ENCODE peak calls at places on chromosomes 11 and 22, in six cellular contexts. I is fibroblast of lung, R is pancreas, K is Peyer's patch, P is epithelial cell of esophagus, C is GM12865. D is an unnamed sample.
A peak's percentile ranks its signal among the peaks of the same experiment; 100 is the strongest.

GRCh38 chr11:45902452-45903380 is 4.4 kb downstream of the FREY1 start:
- DNase-seq in I (no peak), R (peak; percentile 72), K (no peak), P (no peak), C (no peak), D (no peak)

GRCh38 chr11:64126796-64127195 is 39.1 kb downstream of the MACROD1 start:
- DNase-seq in I (no peak), R (peak; percentile 95), K (no peak), P (no peak), C (no peak), D (no peak)

GRCh38 chr11:134562941-134563471 is 151.0 kb upstream of the B3GAT1 start:
- DNase-seq in I (no peak), R (no peak), K (no peak), P (no peak), C (no peak), D (no peak)

GRCh38 chr22:35616043-35616442 is 1.1 kb downstream of the MB start:
- DNase-seq in I (no peak), R (no peak), K (no peak), P (no peak), C (no peak), D (no peak)

GRCh38 chr11:3132831-3133455 is 32.2 kb downstream of the OSBPL5 start:
- DNase-seq in I (no peak), R (peak; percentile 50), K (no peak), P (no peak), C (no peak), D (no peak)

GRCh38 chr11:47516984-47517853 is 35.7 kb downstream of the CELF1 start:
- DNase-seq in I (no peak), R (no peak), K (no peak), P (no peak), C (no peak), D (no peak)

GRCh38 chr11:65692367-65692766 is 19.7 kb upstream of the KAT5 start:
- DNase-seq in I (no peak), R (no peak), K (no peak), P (peak; percentile 26), C (no peak), D (peak; percentile 62)

GRCh38 chr11:68610452-68611116 is 73.8 kb upstream of the GAL start:
- DNase-seq in I (peak; percentile 22), R (no peak), K (no peak), P (no peak), C (no peak), D (no peak)

GRCh38 chr11:19377855-19378254 is 137.1 kb upstream of the E2F8 start:
- DNase-seq in I (no peak), R (no peak), K (no peak), P (no peak), C (no peak), D (no peak)

GRCh38 chr11:129658558-129658882 is 157.1 kb upstream of the TMEM45B start:
- DNase-seq in I (no peak), R (no peak), K (no peak), P (no peak), C (no peak), D (no peak)

GRCh38 chr22:42433754-42434153 is 1.6 kb upstream of the NFAM1 start:
- DNase-seq in I (no peak), R (no peak), K (no peak), P (peak; percentile 91), C (no peak), D (peak; percentile 86)

GRCh38 chr11:10792385-10793068 is 16.2 kb downstream of the EIF4G2 start:
- DNase-seq in I (peak; percentile 69), R (peak; percentile 95), K (peak; percentile 94), P (peak; percentile 76), C (peak; percentile 88), D (peak; percentile 87)

GRCh38 chr11:120197254-120197891 is 13.5 kb upstream of the OAF start:
- DNase-seq in I (no peak), R (no peak), K (peak; percentile 82), P (no peak), C (no peak), D (no peak)

GRCh38 chr11:120196857-120197253 is 14.0 kb upstream of the OAF start:
- DNase-seq in I (no peak), R (no peak), K (no peak), P (no peak), C (no peak), D (no peak)

GRCh38 chr11:120198787-120199469 is 11.9 kb upstream of the OAF start:
- DNase-seq in I (no peak), R (no peak), K (peak; percentile 89), P (no peak), C (no peak), D (no peak)

GRCh38 chr11:120198403-120198786 is 12.4 kb upstream of the OAF start:
- DNase-seq in I (no peak), R (no peak), K (no peak), P (no peak), C (no peak), D (no peak)

GRCh38 chr11:120197977-120198376 is 12.9 kb upstream of the OAF start:
- DNase-seq in I (no peak), R (no peak), K (no peak), P (no peak), C (no peak), D (no peak)
- H3K4me3 ChIP-seq in I (no peak overlapping the region), R (no peak overlapping the region), K (no peak overlapping the region), P (no peak overlapping the region), C (no peak overlapping the region), D (no peak overlapping the region)

DNA sequence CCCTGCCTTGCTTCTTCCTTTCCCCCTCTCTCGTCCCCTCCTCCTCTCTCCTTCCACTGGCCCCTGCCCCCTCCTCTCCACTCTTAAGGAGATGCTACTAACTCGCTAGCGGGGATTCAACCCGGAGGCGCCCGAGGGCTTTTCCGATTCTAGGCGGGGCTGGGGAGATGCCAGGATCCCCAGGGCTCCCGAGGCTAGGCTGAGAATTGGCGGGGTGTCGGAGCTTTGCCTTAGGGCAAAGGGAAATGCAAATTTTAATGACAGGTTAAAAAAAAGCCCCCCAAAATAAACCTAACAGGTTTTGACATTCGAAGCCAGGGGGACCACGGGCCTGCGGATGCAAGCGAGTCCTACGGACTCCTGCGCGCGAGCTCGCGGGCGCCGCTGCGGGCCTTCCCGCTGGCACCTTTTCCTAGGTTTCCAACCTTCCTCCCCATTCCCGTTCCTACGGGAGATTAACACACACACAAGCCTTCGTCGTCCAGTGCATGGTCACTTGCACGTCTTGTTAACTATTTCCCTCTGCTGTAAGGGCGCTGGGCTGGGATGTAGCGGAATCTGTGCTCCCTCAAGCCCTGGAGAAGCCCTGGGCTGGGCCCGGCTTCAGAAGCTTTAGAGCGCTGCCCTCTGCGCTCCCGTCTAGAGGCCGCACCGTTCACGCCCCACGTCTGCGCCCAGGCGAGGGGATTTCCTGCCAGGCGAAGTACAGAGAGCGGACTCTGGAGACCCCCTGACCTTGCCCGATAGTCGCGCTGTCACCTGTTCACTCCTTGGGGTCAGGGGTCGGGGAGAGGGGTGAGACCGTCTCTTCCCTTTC is 725 bp upstream of the ALX4 start:
- DNase-seq in I (no peak), R (no peak), K (no peak), P (no peak), C (no peak), D (no peak)
- H3K4me3 ChIP-seq in I (no peak overlapping the region), R (no peak overlapping the region), K (no peak overlapping the region), P (no peak overlapping the region), C (no peak overlapping the region), D (peak overlapping the region; percentile 58)

GRCh38 chr11:117883063-117883462 is 6.6 kb upstream of the FXYD6 start:
- DNase-seq in I (no peak), R (no peak), K (no peak), P (no peak), C (no peak), D (peak; percentile 2)
- H3K4me3 ChIP-seq in I (no peak overlapping the region), R (no peak overlapping the region), K (no peak overlapping the region), P (no peak overlapping the region), C (no peak overlapping the region), D (no peak overlapping the region)

DNA sequence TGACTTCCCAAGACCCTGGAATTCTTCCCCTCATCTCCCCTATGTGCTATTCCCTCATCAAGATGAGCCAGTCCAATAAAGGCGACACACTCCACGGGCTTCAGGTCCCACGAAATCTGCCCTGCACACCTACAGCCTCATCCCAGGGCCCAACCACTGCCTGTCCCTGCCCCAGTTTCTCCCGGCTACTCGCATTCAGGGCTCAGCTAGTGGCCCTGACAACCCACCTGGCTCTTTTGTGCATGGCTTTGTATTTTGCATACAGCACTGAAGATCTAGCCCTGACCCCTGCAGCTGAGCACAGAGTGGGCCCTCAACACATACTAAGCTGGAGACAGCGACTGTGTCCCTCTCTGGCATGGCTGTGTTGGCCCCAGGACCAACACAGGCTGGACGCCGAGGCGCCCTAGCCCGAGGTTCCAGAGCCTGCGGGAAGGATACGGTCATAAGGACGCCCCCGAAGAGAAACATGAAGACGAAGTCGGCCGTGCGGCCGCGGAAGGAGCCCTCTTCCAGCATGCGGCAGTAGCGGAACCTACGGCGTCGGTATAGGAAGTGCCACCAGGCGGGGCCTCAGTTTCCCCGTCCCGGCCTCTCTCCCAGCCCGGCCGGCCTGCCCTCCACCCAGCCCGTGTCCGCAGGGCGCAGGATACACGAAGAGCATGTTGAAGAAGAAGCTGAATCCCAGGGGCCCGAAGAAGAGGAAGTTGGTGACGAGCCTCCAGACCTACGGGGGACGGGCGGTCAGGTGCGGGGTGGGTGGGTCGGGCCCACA is 708 bp downstream of the DERL3 start:
- DNase-seq in I (no peak), R (peak; percentile 79), K (no peak), P (no peak), C (no peak), D (no peak)
- H3K4me3 ChIP-seq in I (no peak overlapping the region), R (peak overlapping the region; percentile 72), K (peak overlapping the region; percentile 58), P (peak overlapping the region; percentile 45), C (peak overlapping the region; percentile 48), D (peak overlapping the region; percentile 27)

DNA sequence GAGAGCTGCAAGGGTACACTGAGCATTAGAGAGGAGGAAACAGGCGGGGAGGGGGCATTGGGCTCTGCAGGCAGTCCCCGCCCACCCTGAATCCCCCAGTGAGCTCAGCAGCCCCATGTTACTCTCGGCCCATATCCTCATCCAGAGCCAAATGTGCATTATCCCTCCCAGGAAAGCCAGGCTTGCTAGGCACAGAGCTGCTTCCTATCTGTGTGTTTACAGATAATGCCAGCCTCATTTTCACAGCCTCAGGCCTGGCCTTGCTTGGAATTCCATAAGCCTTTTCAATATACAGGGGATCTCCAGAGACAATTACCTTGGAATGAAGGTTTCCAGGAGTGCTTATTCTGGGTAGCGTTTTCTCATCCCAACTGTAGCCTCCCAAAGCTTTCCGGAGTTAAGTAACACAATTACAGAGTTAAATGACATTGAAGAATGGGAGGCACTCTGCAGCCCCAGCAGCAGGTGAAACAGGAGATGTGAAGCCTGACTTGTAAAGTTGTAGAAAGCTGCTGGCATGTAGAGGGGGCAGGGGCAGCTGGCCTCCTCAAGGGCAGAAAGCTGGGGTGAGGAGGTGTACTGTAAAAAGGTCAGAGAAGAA is 91.5 kb upstream of the TBCEL start:
- DNase-seq in I (no peak), R (no peak), K (no peak), P (no peak), C (no peak), D (no peak)
- H3K4me3 ChIP-seq in I (no peak overlapping the region), R (no peak overlapping the region), K (no peak overlapping the region), P (no peak overlapping the region), C (no peak overlapping the region), D (no peak overlapping the region)

DNA sequence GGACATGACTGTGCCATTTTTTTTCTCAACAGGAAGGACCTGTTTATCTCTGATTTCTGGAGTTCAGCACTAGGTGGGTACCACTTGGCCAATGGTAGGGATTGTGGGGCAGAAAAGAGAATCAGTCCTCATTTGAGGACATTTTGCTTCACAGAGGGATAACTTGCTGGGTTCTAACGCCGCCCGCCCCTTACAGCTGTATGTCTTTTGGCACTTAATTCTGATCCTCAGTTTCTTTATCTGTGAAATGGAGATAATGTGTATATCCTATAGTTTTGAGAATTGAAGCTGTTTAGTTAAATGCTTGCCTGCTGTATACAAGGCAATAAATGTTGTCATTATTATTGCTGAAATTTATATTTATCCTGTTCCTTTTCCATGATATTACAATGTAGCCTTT is 2.3 kb downstream of the SRRD start:
- DNase-seq in I (no peak), R (no peak), K (no peak), P (no peak), C (no peak), D (no peak)
- H3K4me3 ChIP-seq in I (no peak overlapping the region), R (no peak overlapping the region), K (no peak overlapping the region), P (no peak overlapping the region), C (no peak overlapping the region), D (no peak overlapping the region)